ENCODE peak calls at places on chromosome 12, in seven cellular contexts. T is MM.1S; Z is A549; N is hepatocyte; D is tibial nerve; K is CD8-positive, alpha-beta memory T cell; Y is neuronal stem cell. R is an unnamed sample.

GRCh38 chr12:31363416-31363809 is 37.5 kb upstream of the SINHCAF start:
- DNase-seq in K (no peak), N (peak), Z (no peak), Y (no peak), D (no peak), T (peak), R (no peak)

GRCh38 chr12:120397827-120398563 is 29.0 kb upstream of the MSI1 start:
- DNase-seq in T (no peak), N (no peak), D (no peak), Y (peak), Z (no peak), K (no peak), R (no peak)

GRCh38 chr12:111825509-111825908 is 16.5 kb upstream of the MAPKAPK5 start:
- DNase-seq in T (no peak), K (no peak), N (no peak), Z (no peak), D (no peak), Y (no peak), R (no peak)

GRCh38 chr12:27973487-27973890 is 956 bp upstream of the PTHLH start:
- DNase-seq in N (no peak), T (no peak), Z (peak), Y (no peak), D (no peak), K (no peak), R (no peak)

GRCh38 chr12:44875417-44875953 is 630 bp downstream of the NELL2 start:
- DNase-seq in N (peak), Z (peak), T (no peak), K (peak), D (no peak), Y (peak), R (no peak)

GRCh38 chr12:10140001-10140400 is 10.0 kb upstream of the CLEC7A start:
- DNase-seq in Y (peak), T (peak), D (peak), N (peak), K (peak), Z (peak), R (peak)

GRCh38 chr12:3084742-3085141 is 7.6 kb downstream of the TSPAN9 start:
- DNase-seq in D (no peak), Y (no peak), K (no peak), T (no peak), N (no peak), Z (no peak), R (no peak)

GRCh38 chr12:107248187-107248586 is 154.8 kb upstream of the CRY1 start:
- DNase-seq in T (no peak), D (no peak), Y (no peak), N (no peak), K (no peak), Z (no peak), R (no peak)

GRCh38 chr12:78853231-78853630 is 11.3 kb upstream of the SYT1 start:
- DNase-seq in Y (no peak), Z (no peak), N (no peak), K (no peak), D (no peak), T (no peak), R (no peak)

GRCh38 chr12:105334001-105334400 is 3.5 kb downstream of the C12orf75 start:
- DNase-seq in K (no peak), D (no peak), N (no peak), T (no peak), Z (no peak), Y (no peak), R (no peak)

GRCh38 chr12:128073937-128074336 is 193.0 kb upstream of the TMEM132C start:
- DNase-seq in Z (no peak), T (no peak), K (no peak), Y (no peak), D (no peak), N (no peak), R (no peak)

GRCh38 chr12:75892779-75893408 is 138.7 kb downstream of the PHLDA1 start:
- DNase-seq in K (no peak), N (no peak), T (no peak), Y (no peak), D (no peak), Z (no peak), R (no peak)

GRCh38 chr12:78239566-78239965 is 408.9 kb downstream of the NAV3 start:
- DNase-seq in Z (no peak), D (no peak), K (no peak), Y (no peak), N (no peak), T (no peak), R (no peak)

GRCh38 chr12:120866143-120866542 is 38.0 kb downstream of the SPPL3 start:
- DNase-seq in K (no peak), Y (no peak), Z (no peak), T (no peak), D (no peak), N (no peak), R (no peak)

GRCh38 chr12:659090-659683 is 4.1 kb downstream of the NINJ2 start:
- DNase-seq in Y (no peak), N (no peak), D (no peak), K (no peak), T (no peak), Z (no peak), R (no peak)

GRCh38 chr12:24039113-24039525 is 89.6 kb upstream of the SOX5 start:
- DNase-seq in K (no peak), D (no peak), Y (no peak), N (peak), Z (peak), T (no peak), R (no peak)

GRCh38 chr12:49961111-49961922 is at the start of gene AQP5:
- DNase-seq in K (no peak), T (no peak), N (no peak), Y (no peak), D (no peak), Z (no peak), R (no peak)

GRCh38 chr12:65010437-65010836 is 110.7 kb downstream of the WIF1 start:
- DNase-seq in Z (no peak), T (no peak), Y (no peak), D (no peak), N (no peak), K (no peak), R (no peak)

GRCh38 chr12:12612403-12612802 is 727 bp downstream of the CREBL2 start:
- DNase-seq in Y (peak), T (peak), K (no peak), Z (peak), D (no peak), N (peak), R (no peak)

GRCh38 chr12:120369476-120370342 is 745 bp upstream of the MSI1 start:
- DNase-seq in K (no peak), T (no peak), Y (no peak), D (no peak), Z (no peak), N (no peak), R (no peak)

GRCh38 chr12:54047160-54047963 is 6.3 kb upstream of the HOXC4 start:
- DNase-seq in Y (no peak), K (no peak), T (no peak), Z (no peak), N (no peak), D (no peak), R (no peak)

GRCh38 chr12:1972856-1973317 is 31.4 kb downstream of the DCP1B start:
- DNase-seq in Z (no peak), Y (no peak), T (no peak), D (peak), K (no peak), N (peak), R (no peak)

GRCh38 chr12:28083816-28084678 is 106.2 kb upstream of the CCDC91 start:
- DNase-seq in K (no peak), D (peak), T (no peak), N (no peak), Z (no peak), Y (no peak), R (no peak)

GRCh38 chr12:1612196-1612595 is 16.8 kb upstream of the WNT5B start:
- DNase-seq in K (no peak), N (no peak), Z (no peak), Y (no peak), D (no peak), T (no peak), R (no peak)

GRCh38 chr12:88207921-88208640 is 66.0 kb downstream of the TMTC3 start:
- DNase-seq in T (no peak), Z (no peak), Y (no peak), D (peak), K (no peak), N (no peak), R (no peak)

GRCh38 chr12:41932470-41932991 is 212.1 kb downstream of the GXYLT1 start:
- DNase-seq in K (no peak), Y (no peak), D (peak), T (no peak), N (peak), Z (no peak), R (peak)

GRCh38 chr12:118884226-118884625 is 97.1 kb upstream of the SRRM4 start:
- DNase-seq in T (no peak), K (no peak), D (no peak), Y (no peak), Z (no peak), N (no peak), R (no peak)

GRCh38 chr12:92764820-92765219 is 62.0 kb downstream of the PLEKHG7 start:
- DNase-seq in K (no peak), T (no peak), N (no peak), Y (no peak), D (no peak), Z (no peak), R (no peak)

GRCh38 chr12:101823891-101824290 is 6.9 kb downstream of the GNPTAB start:
- DNase-seq in Z (peak), T (peak), D (peak), N (peak), K (peak), Y (peak), R (no peak)

GRCh38 chr12:85007836-85008235 is 28.2 kb downstream of the TSPAN19 start:
- DNase-seq in K (no peak), Z (peak), D (no peak), Y (no peak), T (no peak), N (no peak), R (no peak)

GRCh38 chr12:18907793-18908580 is 170.1 kb downstream of the CAPZA3 start:
- DNase-seq in N (no peak), D (no peak), Y (no peak), Z (no peak), K (no peak), T (no peak), R (no peak)

GRCh38 chr12:6042447-6042846 is 82.0 kb downstream of the VWF start:
- DNase-seq in N (no peak), T (no peak), D (no peak), K (no peak), Z (no peak), Y (no peak), R (no peak)

GRCh38 chr12:4272014-4272975 is 1.3 kb upstream of the CCND2 start:
- DNase-seq in D (peak), N (peak), Y (peak), K (peak), T (peak), Z (no peak), R (no peak)

GRCh38 chr12:89346741-89347324 is 5.5 kb downstream of the DUSP6 start:
- DNase-seq in D (peak), Y (no peak), N (no peak), Z (no peak), T (no peak), K (no peak), R (peak)

GRCh38 chr12:64304571-64304970 is 82.5 kb upstream of the KICS2 start:
- DNase-seq in N (no peak), D (no peak), K (no peak), Z (no peak), T (no peak), Y (no peak), R (no peak)

GRCh38 chr12:101855364-101855884 is 22.0 kb upstream of the DRAM1 start:
- DNase-seq in Z (no peak), N (peak), Y (no peak), T (no peak), D (no peak), K (no peak), R (no peak)

DNA sequence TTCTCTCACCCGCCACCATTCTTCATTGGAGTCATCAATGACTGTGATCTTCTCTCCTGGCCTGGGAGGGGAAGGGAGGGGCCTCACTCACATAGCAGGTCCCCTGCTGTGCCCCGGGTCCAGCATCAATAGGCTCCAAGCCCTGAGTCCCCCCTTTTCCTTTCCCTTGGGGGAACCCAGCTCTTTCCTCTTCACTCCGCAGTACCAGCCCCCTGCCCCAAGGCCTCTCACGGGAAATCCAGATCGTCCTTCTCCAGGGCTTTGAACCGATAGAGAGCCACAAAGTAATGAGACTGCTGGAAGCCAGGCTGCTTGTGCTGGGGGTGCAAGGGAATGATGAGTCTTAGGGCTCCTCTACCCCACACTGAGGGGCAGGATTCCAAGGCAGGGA is 6.7 kb downstream of the STAC3 start:
- DNase-seq in T (no peak), Y (no peak), N (no peak), Z (no peak), K (no peak), D (no peak), R (no peak)
- H3K27ac ChIP-seq in T (no peak), Y (no peak), N (no peak), Z (no peak), K (no peak), D (no peak), R (no peak)

GRCh38 chr12:67853204-67853603 is 136.0 kb upstream of the IFNG-AS1 start:
- DNase-seq in D (no peak), N (no peak), Y (no peak), Z (no peak), K (no peak), T (no peak), R (no peak)
- H3K4me3 ChIP-seq in D (no peak), N (no peak), Y (no peak), Z (no peak), K (no peak), T (no peak), R (no peak)

DNA sequence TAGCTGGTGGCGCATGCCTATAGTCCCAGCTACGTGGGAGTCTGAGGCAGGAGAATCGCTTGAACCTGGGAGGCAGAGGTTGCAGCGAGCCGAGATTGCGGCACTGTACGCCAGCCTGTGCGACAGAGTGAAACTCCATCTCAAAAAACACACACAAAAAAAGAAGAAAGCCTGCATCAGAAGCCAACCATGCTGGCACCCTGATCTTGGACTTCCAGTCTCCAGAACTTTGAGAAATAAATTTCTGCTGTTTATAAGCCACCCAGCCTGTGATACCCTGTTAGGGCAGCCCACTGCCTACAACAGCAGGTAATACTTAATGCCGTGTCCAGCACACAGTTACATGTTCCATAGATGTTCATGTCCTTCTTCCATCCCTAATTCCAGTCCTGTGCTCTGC is 62.7 kb downstream of the NDUFA12 start:
- DNase-seq in K (no peak), D (no peak), N (no peak), T (no peak), Y (no peak), Z (no peak), R (no peak)
- H3K27ac ChIP-seq in K (no peak), D (peak), N (peak), T (no peak), Y (no peak), Z (no peak), R (no peak)

GRCh38 chr12:109199324-109199723 is 82.9 kb downstream of the ACACB start:
- DNase-seq in K (no peak), N (no peak), D (no peak), T (no peak), Y (no peak), Z (no peak), R (no peak)

GRCh38 chr12:109203480-109203879 is 87.1 kb downstream of the ACACB start:
- DNase-seq in Y (no peak), N (no peak), Z (no peak), K (no peak), T (no peak), D (no peak), R (no peak)

GRCh38 chr12:109202770-109203169 is 86.4 kb downstream of the ACACB start:
- DNase-seq in D (no peak), Y (no peak), Z (no peak), K (no peak), N (no peak), T (no peak), R (no peak)

GRCh38 chr12:109200825-109201495 is 84.6 kb downstream of the ACACB start:
- DNase-seq in D (no peak), Z (no peak), N (no peak), K (no peak), T (no peak), Y (no peak), R (no peak)

DNA sequence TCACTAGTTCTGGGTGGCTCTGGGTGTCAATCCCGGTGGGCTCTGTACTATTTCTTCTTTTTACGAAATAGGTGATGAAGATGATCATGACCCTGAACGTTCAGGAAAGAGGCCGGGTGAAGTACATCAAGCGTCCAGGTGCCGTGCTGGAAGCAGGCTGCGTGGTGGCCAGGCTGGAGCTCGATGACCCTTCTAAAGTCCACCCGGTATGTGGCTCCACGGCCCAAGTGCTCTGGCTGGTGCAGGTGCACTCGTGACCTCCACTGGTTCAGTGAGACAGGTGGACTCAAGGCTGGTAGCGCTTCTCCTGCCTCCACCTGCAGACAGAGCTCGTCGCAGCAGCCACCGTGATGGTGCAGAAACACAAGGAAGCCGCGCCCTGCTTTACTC is 85.1 kb downstream of the ACACB start:
- DNase-seq in T (no peak), Y (no peak), K (no peak), Z (no peak), D (no peak), N (no peak), R (no peak)
- H3K4me3 ChIP-seq in T (no peak), Y (no peak), K (no peak), Z (no peak), D (no peak), N (no peak), R (no peak)

GRCh38 chr12:52546126-52546525 is 6.8 kb downstream of the KRT71 start:
- DNase-seq in D (no peak), N (no peak), Y (no peak), K (no peak), Z (no peak), T (no peak), R (no peak)

GRCh38 chr12:52552055-52552454 is 890 bp downstream of the KRT71 start:
- DNase-seq in Y (no peak), K (no peak), N (no peak), Z (no peak), D (no peak), T (no peak), R (no peak)

GRCh38 chr12:52555577-52555976 is 2.6 kb upstream of the KRT71 start:
- DNase-seq in Y (no peak), K (no peak), T (no peak), D (no peak), Z (no peak), N (no peak), R (no peak)

GRCh38 chr12:52552681-52553195 is at the start of gene KRT71:
- DNase-seq in K (no peak), N (no peak), T (no peak), Y (no peak), Z (no peak), D (no peak), R (no peak)

DNA sequence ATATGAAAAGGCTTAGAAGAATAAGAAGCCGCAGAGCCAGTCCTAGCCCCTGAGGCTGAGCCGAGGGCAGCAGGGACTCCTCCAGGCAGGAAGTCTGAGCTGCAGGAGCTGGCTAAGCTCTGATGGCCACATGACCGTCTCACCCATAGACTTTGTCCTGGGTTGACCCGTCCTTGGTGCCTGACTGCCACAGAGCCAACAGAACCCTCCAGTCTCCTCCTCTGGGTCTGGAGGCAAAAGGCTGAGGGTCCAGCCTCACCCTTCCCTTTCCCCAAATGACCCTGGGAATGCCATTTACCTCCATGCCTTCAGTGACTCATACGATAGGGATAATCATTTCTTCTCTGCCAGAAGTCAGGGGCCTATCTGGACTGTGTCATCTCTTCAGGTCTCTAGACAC is 1.5 kb downstream of the KRT71 start:
- DNase-seq in N (peak), T (no peak), Y (no peak), K (no peak), Z (no peak), D (no peak), R (no peak)
- H3K27ac ChIP-seq in N (no peak), T (no peak), Y (no peak), K (no peak), Z (no peak), D (no peak), R (no peak)